ENCODE peak calls at places on chromosomes 11 and 22, in seven cellular contexts. I is astrocyte, S is neuronal stem cell, V is mesendoderm, Z is OCI-LY7, F is neural progenitor cell, N is MM.1S. W is an unnamed sample.

GRCh38 chr11:18016789-18017188 is 3.9 kb upstream of the SERGEF start:
- DNase-seq in F (no peak), V (no peak), I (no peak), N (no peak), S (no peak), Z (no peak), W (no peak)

GRCh38 chr11:43401252-43401651 is 42.5 kb downstream of the TTC17 start:
- DNase-seq in I (no peak), F (no peak), Z (no peak), V (no peak), S (no peak), N (no peak), W (no peak)

GRCh38 chr11:115421338-115422012 is 82.7 kb downstream of the CADM1 start:
- DNase-seq in I (no peak), S (no peak), V (no peak), Z (peak; percentile 31), F (no peak), N (no peak), W (no peak)

GRCh38 chr22:35315141-35315854 is 15.6 kb downstream of the TOM1 start:
- DNase-seq in S (no peak), Z (no peak), I (no peak), F (no peak), N (no peak), V (no peak), W (peak; percentile 64)

GRCh38 chr22:40415531-40416266 is 45.3 kb downstream of the SGSM3 start:
- DNase-seq in S (no peak), N (no peak), Z (peak; percentile 78), I (no peak), V (no peak), F (no peak), W (no peak)

GRCh38 chr11:117143390-117143789 is 697 bp upstream of the PAFAH1B2 start:
- DNase-seq in N (peak; percentile 60), F (peak; percentile 57), I (peak; percentile 45), V (peak; percentile 56), Z (peak; percentile 55), S (peak; percentile 15), W (peak; percentile 8)

GRCh38 chr22:24380220-24381218 is 46.9 kb upstream of the ADORA2A start:
- DNase-seq in Z (no peak), S (no peak), V (no peak), I (no peak), N (no peak), F (no peak), W (no peak)

GRCh38 chr11:126510621-126511370 is 155.3 kb downstream of the ST3GAL4 start:
- DNase-seq in V (peak; percentile 15), I (no peak), S (no peak), Z (no peak), N (no peak), F (peak; percentile 51), W (no peak)

GRCh38 chr11:110415081-110415480 is 14.7 kb upstream of the FDX1 start:
- DNase-seq in S (no peak), N (no peak), F (no peak), I (no peak), V (no peak), Z (no peak), W (no peak)

GRCh38 chr11:75041263-75041662 is 52.5 kb downstream of the NEU3 start:
- DNase-seq in Z (no peak), S (no peak), N (no peak), F (no peak), V (peak; percentile 60), I (no peak), W (no peak)

GRCh38 chr11:121476379-121477032 is 23.7 kb upstream of the SORL1-AS1 start:
- DNase-seq in Z (no peak), V (no peak), S (no peak), I (no peak), F (no peak), N (no peak), W (no peak)

GRCh38 chr11:83056204-83056603 is 15.5 kb downstream of the RAB30 start:
- DNase-seq in I (no peak), S (no peak), N (no peak), Z (no peak), V (no peak), F (no peak), W (no peak)

GRCh38 chr11:128949791-128950454 is 7.3 kb upstream of the TP53AIP1 start:
- DNase-seq in F (no peak), Z (no peak), I (no peak), V (no peak), N (no peak), S (no peak), W (no peak)

GRCh38 chr11:71171576-71171975 is 80.8 kb downstream of the SHANK2 start:
- DNase-seq in N (no peak), Z (no peak), I (no peak), S (no peak), V (no peak), F (no peak), W (no peak)

GRCh38 chr22:43343262-43343988 is at the start of gene SCUBE1:
- DNase-seq in Z (no peak), V (peak; percentile 66), S (peak; percentile 87), N (peak; percentile 66), I (no peak), F (peak; percentile 95), W (no peak)

GRCh38 chr11:61963282-61964057 is 4.0 kb downstream of the FTH1 start:
- DNase-seq in I (no peak), S (no peak), Z (peak; percentile 74), F (no peak), V (no peak), N (peak; percentile 19), W (no peak)

GRCh38 chr11:67345949-67346819 is 7.2 kb downstream of the POLD4 start:
- DNase-seq in S (no peak), Z (peak; percentile 66), N (peak; percentile 49), I (peak; percentile 49), V (peak; percentile 68), F (peak; percentile 44), W (peak; percentile 100)

GRCh38 chr11:61309739-61310138 is 14.6 kb upstream of the VWCE start:
- DNase-seq in N (no peak), I (no peak), S (no peak), F (no peak), Z (no peak), V (no peak), W (no peak)

GRCh38 chr11:19242184-19242932 is 1.6 kb upstream of the E2F8 start:
- DNase-seq in I (no peak), Z (no peak), F (peak; percentile 50), N (no peak), V (peak; percentile 23), S (no peak), W (no peak)

GRCh38 chr22:36409911-36410756 is 22.4 kb upstream of the MYH9 start:
- DNase-seq in F (peak; percentile 100), V (peak; percentile 100), S (peak; percentile 89), I (peak; percentile 65), Z (peak; percentile 93), N (no peak), W (peak; percentile 100)
- H3K27ac ChIP-seq in F (peak overlapping the region; percentile 88), V (peak overlapping the region; percentile 87), S (peak overlapping the region; percentile 74), I (no peak overlapping the region), Z (peak overlapping the region; percentile 49), N (no peak overlapping the region), W (peak overlapping the region; percentile 89)

GRCh38 chr22:36546092-36546804 is 17.3 kb upstream of the EIF3D start:
- DNase-seq in F (peak; percentile 88), I (no peak), V (peak; percentile 90), N (peak; percentile 24), Z (peak; percentile 67), S (peak; percentile 63), W (peak; percentile 58)
- H3K4me2 ChIP-seq in F (peak overlapping the region; percentile 52), I (peak overlapping the region; percentile 54), V (no peak overlapping the region), N (no peak overlapping the region), Z (peak overlapping the region; percentile 13), S (peak overlapping the region; percentile 19), W (peak overlapping the region; percentile 80)

GRCh38 chr22:31853736-31854500 is 90.4 kb upstream of the YWHAH start:
- DNase-seq in I (no peak), Z (no peak), F (no peak), N (no peak), V (no peak), S (no peak), W (no peak)

GRCh38 chr22:31846161-31847115 is 92.6 kb downstream of the DEPDC5 start:
- DNase-seq in F (no peak), I (peak; percentile 90), V (peak; percentile 36), S (no peak), Z (peak; percentile 43), N (no peak), W (no peak)

GRCh38 chr22:31844941-31845340 is 91.1 kb downstream of the DEPDC5 start:
- DNase-seq in V (no peak), S (no peak), F (no peak), Z (no peak), N (no peak), I (no peak), W (no peak)

GRCh38 chr22:31852691-31853370 is 91.5 kb upstream of the YWHAH start:
- DNase-seq in Z (no peak), F (peak; percentile 24), I (no peak), S (no peak), N (no peak), V (no peak), W (no peak)

DNA sequence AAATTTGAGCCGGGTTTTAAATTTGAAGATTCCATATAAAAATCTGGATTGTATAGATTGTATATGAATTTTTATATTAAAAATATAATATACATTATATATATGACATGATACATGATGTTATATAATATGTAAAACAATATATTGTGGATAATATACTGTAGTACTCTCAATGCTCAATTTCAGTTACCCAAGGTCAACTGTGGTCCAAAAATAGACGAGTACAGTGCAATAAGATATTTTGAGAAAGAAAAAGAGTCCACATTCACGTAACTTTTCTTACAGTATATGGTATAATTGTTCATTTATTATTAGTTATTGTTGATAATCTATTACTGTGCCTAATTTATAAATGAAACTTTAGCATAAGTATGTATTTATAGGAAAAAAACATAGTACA is 94.2 kb upstream of the YWHAH start:
- DNase-seq in V (no peak), F (no peak), N (no peak), Z (no peak), S (no peak), I (no peak), W (no peak)
- H3K36me3 ChIP-seq in V (no peaks in the 10 kb centered on the region), F (no peaks in the 10 kb centered on the region), N (no peaks in the 10 kb centered on the region), Z (peaks cover 86% of the 10 kb centered on the region), S (peaks cover 86% of the 10 kb centered on the region), I (no peaks in the 10 kb centered on the region), W (peaks cover 18% of the 10 kb centered on the region)

GRCh38 chr11:44566952-44567875 is 1.8 kb downstream of the CD82 start:
- DNase-seq in Z (no peak), I (no peak), S (no peak), N (no peak), F (no peak), V (no peak), W (no peak)

GRCh38 chr11:44565746-44566558 is 489 bp downstream of the CD82 start:
- DNase-seq in F (no peak), S (no peak), N (peak; percentile 44), I (no peak), V (peak; percentile 30), Z (peak; percentile 11), W (no peak)

GRCh38 chr11:44565008-44565745 is at the start of gene CD82:
- DNase-seq in V (peak; percentile 99), I (peak; percentile 91), Z (peak; percentile 97), S (peak; percentile 99), N (peak; percentile 98), F (peak; percentile 100), W (peak; percentile 100)

GRCh38 chr11:44567876-44568256 is 2.4 kb downstream of the CD82 start:
- DNase-seq in F (no peak), Z (no peak), N (no peak), S (no peak), V (no peak), I (no peak), W (no peak)

DNA sequence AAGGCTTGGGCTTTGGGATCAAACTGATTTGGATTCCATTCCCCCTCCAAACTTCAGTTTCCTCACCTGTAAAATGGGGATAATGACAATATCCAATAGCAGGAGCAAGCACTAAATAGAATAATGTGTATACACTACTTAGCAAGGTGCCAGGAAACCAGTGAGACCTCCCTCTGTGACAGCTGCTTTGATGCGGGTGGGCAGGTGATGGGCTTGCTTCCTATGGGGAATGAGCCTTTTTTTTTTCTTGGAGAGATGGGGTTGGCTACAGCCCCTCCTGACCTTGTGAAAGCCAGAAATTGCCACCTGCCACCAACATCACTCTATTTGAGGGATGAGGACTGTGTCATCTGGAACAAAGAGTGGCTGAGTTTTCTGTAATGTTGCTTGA is 1.1 kb downstream of the CD82 start:
- DNase-seq in S (no peak), N (no peak), Z (no peak), I (no peak), F (no peak), V (no peak), W (no peak)
- H3K27ac ChIP-seq in S (no peak overlapping the region), N (peak overlapping the region; percentile 16), Z (no peak overlapping the region), I (no peak overlapping the region), F (no peak overlapping the region), V (no peak overlapping the region), W (no peak overlapping the region)

W was measured in PC-9.